ENCODE peak calls at places on chromosomes 7 and 10, in nine cellular contexts. One of them, this sample, is unnamed.

GRCh38 chr10:80104066-80104926 is 25.8 kb downstream of the TMEM254 start:
- DNase-seq in OCI-LY7: no peak
- DNase-seq in glutamatergic neuron: no peak
- DNase-seq in body of pancreas: peak
- DNase-seq in MM.1S: no peak
- DNase-seq in GM12865: peak
- DNase-seq in choroid plexus epithelial cell: peak
- DNase-seq in fibroblast of lung: peak
- DNase-seq in transverse colon: no peak
- DNase-seq in this sample: peak

GRCh38 chr10:86655596-86655995 is 1.2 kb downstream of the OPN4 start:
- DNase-seq in OCI-LY7: no peak
- DNase-seq in glutamatergic neuron: no peak
- DNase-seq in body of pancreas: no peak
- DNase-seq in MM.1S: no peak
- DNase-seq in GM12865: no peak
- DNase-seq in choroid plexus epithelial cell: no peak
- DNase-seq in fibroblast of lung: no peak
- DNase-seq in transverse colon: peak
- DNase-seq in this sample: no peak

GRCh38 chr10:57696641-57697040 is 571.1 kb downstream of the IPMK start:
- DNase-seq in OCI-LY7: no peak
- DNase-seq in glutamatergic neuron: no peak
- DNase-seq in body of pancreas: no peak
- DNase-seq in MM.1S: no peak
- DNase-seq in GM12865: no peak
- DNase-seq in choroid plexus epithelial cell: peak
- DNase-seq in fibroblast of lung: peak
- DNase-seq in transverse colon: no peak
- DNase-seq in this sample: no peak

GRCh38 chr7:141477866-141478265 is 73.3 kb upstream of the AGK start:
- DNase-seq in OCI-LY7: no peak
- DNase-seq in glutamatergic neuron: no peak
- DNase-seq in body of pancreas: no peak
- DNase-seq in MM.1S: no peak
- DNase-seq in GM12865: no peak
- DNase-seq in choroid plexus epithelial cell: no peak
- DNase-seq in fibroblast of lung: no peak
- DNase-seq in transverse colon: no peak
- DNase-seq in this sample: no peak

GRCh38 chr10:58920655-58921003 is 255.8 kb upstream of the PHYHIPL start:
- DNase-seq in OCI-LY7: no peak
- DNase-seq in glutamatergic neuron: no peak
- DNase-seq in body of pancreas: no peak
- DNase-seq in MM.1S: no peak
- DNase-seq in GM12865: no peak
- DNase-seq in choroid plexus epithelial cell: no peak
- DNase-seq in fibroblast of lung: no peak
- DNase-seq in transverse colon: no peak
- DNase-seq in this sample: no peak

GRCh38 chr10:47369251-47369894 is 14.7 kb downstream of the ZNF488 start:
- DNase-seq in OCI-LY7: no peak
- DNase-seq in glutamatergic neuron: no peak
- DNase-seq in body of pancreas: no peak
- DNase-seq in MM.1S: no peak
- DNase-seq in GM12865: no peak
- DNase-seq in choroid plexus epithelial cell: no peak
- DNase-seq in fibroblast of lung: no peak
- DNase-seq in transverse colon: no peak
- DNase-seq in this sample: no peak

GRCh38 chr7:19969859-19970493 is 196.6 kb upstream of the TMEM196 start:
- DNase-seq in OCI-LY7: no peak
- DNase-seq in glutamatergic neuron: no peak
- DNase-seq in body of pancreas: no peak
- DNase-seq in MM.1S: no peak
- DNase-seq in GM12865: no peak
- DNase-seq in choroid plexus epithelial cell: peak
- DNase-seq in fibroblast of lung: no peak
- DNase-seq in transverse colon: no peak
- DNase-seq in this sample: no peak

GRCh38 chr10:22618081-22618785 is 96.1 kb downstream of the PIP4K2A start:
- DNase-seq in OCI-LY7: no peak
- DNase-seq in glutamatergic neuron: no peak
- DNase-seq in body of pancreas: no peak
- DNase-seq in MM.1S: no peak
- DNase-seq in GM12865: peak
- DNase-seq in choroid plexus epithelial cell: peak
- DNase-seq in fibroblast of lung: no peak
- DNase-seq in transverse colon: no peak
- DNase-seq in this sample: no peak

GRCh38 chr7:127504715-127505114 is 80.7 kb downstream of the GCC1 start:
- DNase-seq in OCI-LY7: peak
- DNase-seq in glutamatergic neuron: peak
- DNase-seq in body of pancreas: peak
- DNase-seq in MM.1S: peak
- DNase-seq in GM12865: peak
- DNase-seq in choroid plexus epithelial cell: peak
- DNase-seq in fibroblast of lung: peak
- DNase-seq in transverse colon: peak
- DNase-seq in this sample: peak

GRCh38 chr7:16804674-16805439 is at the start of gene AGR2:
- DNase-seq in OCI-LY7: no peak
- DNase-seq in glutamatergic neuron: no peak
- DNase-seq in body of pancreas: peak
- DNase-seq in MM.1S: no peak
- DNase-seq in GM12865: no peak
- DNase-seq in choroid plexus epithelial cell: no peak
- DNase-seq in fibroblast of lung: no peak
- DNase-seq in transverse colon: peak
- DNase-seq in this sample: no peak

GRCh38 chr7:15853832-15854470 is 167.5 kb upstream of the MEOX2 start:
- DNase-seq in OCI-LY7: no peak
- DNase-seq in glutamatergic neuron: no peak
- DNase-seq in body of pancreas: no peak
- DNase-seq in MM.1S: no peak
- DNase-seq in GM12865: no peak
- DNase-seq in choroid plexus epithelial cell: no peak
- DNase-seq in fibroblast of lung: peak
- DNase-seq in transverse colon: no peak
- DNase-seq in this sample: no peak

GRCh38 chr7:49788455-49789059 is 15.1 kb downstream of the VWC2 start:
- DNase-seq in OCI-LY7: no peak
- DNase-seq in glutamatergic neuron: no peak
- DNase-seq in body of pancreas: no peak
- DNase-seq in MM.1S: no peak
- DNase-seq in GM12865: no peak
- DNase-seq in choroid plexus epithelial cell: no peak
- DNase-seq in fibroblast of lung: no peak
- DNase-seq in transverse colon: no peak
- DNase-seq in this sample: no peak

GRCh38 chr7:929311-929711 is 25.2 kb downstream of the ADAP1 start:
- DNase-seq in OCI-LY7: no peak
- DNase-seq in glutamatergic neuron: peak
- DNase-seq in body of pancreas: peak
- DNase-seq in MM.1S: no peak
- DNase-seq in GM12865: no peak
- DNase-seq in choroid plexus epithelial cell: no peak
- DNase-seq in fibroblast of lung: no peak
- DNase-seq in transverse colon: peak
- DNase-seq in this sample: no peak

GRCh38 chr10:33666686-33667480 is 332.4 kb upstream of the NRP1 start:
- DNase-seq in OCI-LY7: no peak
- DNase-seq in glutamatergic neuron: no peak
- DNase-seq in body of pancreas: no peak
- DNase-seq in MM.1S: peak
- DNase-seq in GM12865: peak
- DNase-seq in choroid plexus epithelial cell: peak
- DNase-seq in fibroblast of lung: no peak
- DNase-seq in transverse colon: no peak
- DNase-seq in this sample: no peak

GRCh38 chr10:71978476-71978875 is 14.3 kb downstream of the CHST3 start:
- DNase-seq in OCI-LY7: no peak
- DNase-seq in glutamatergic neuron: no peak
- DNase-seq in body of pancreas: peak
- DNase-seq in MM.1S: no peak
- DNase-seq in GM12865: no peak
- DNase-seq in choroid plexus epithelial cell: no peak
- DNase-seq in fibroblast of lung: no peak
- DNase-seq in transverse colon: no peak
- DNase-seq in this sample: no peak

GRCh38 chr7:32779167-32779566 is 112.4 kb downstream of the KBTBD2 start:
- DNase-seq in OCI-LY7: no peak
- DNase-seq in glutamatergic neuron: no peak
- DNase-seq in body of pancreas: no peak
- DNase-seq in MM.1S: no peak
- DNase-seq in GM12865: no peak
- DNase-seq in choroid plexus epithelial cell: no peak
- DNase-seq in fibroblast of lung: no peak
- DNase-seq in transverse colon: no peak
- DNase-seq in this sample: no peak

GRCh38 chr10:69576334-69577011 is 3.3 kb upstream of the NEUROG3 start:
- DNase-seq in OCI-LY7: no peak
- DNase-seq in glutamatergic neuron: peak
- DNase-seq in body of pancreas: no peak
- DNase-seq in MM.1S: no peak
- DNase-seq in GM12865: no peak
- DNase-seq in choroid plexus epithelial cell: peak
- DNase-seq in fibroblast of lung: no peak
- DNase-seq in transverse colon: no peak
- DNase-seq in this sample: no peak

GRCh38 chr10:102113956-102114857 is 6.0 kb downstream of the LDB1 start:
- DNase-seq in OCI-LY7: no peak
- DNase-seq in glutamatergic neuron: peak
- DNase-seq in body of pancreas: peak
- DNase-seq in MM.1S: no peak
- DNase-seq in GM12865: no peak
- DNase-seq in choroid plexus epithelial cell: no peak
- DNase-seq in fibroblast of lung: no peak
- DNase-seq in transverse colon: peak
- DNase-seq in this sample: peak
- TF ChIP-seq CTCF in OCI-LY7: no peak
- TF ChIP-seq CTCF in glutamatergic neuron: no peak
- TF ChIP-seq CTCF in body of pancreas: no peak
- TF ChIP-seq CTCF in MM.1S: no peak
- TF ChIP-seq CTCF in GM12865: no peak
- TF ChIP-seq CTCF in choroid plexus epithelial cell: no peak
- TF ChIP-seq CTCF in fibroblast of lung: no peak
- TF ChIP-seq CTCF in transverse colon: no peak
- TF ChIP-seq CTCF in this sample: no peak

GRCh38 chr7:67021260-67021659 is 24.6 kb downstream of the TYW1 start:
- DNase-seq in OCI-LY7: no peak
- DNase-seq in glutamatergic neuron: no peak
- DNase-seq in body of pancreas: no peak
- DNase-seq in MM.1S: no peak
- DNase-seq in GM12865: no peak
- DNase-seq in choroid plexus epithelial cell: no peak
- DNase-seq in fibroblast of lung: no peak
- DNase-seq in transverse colon: no peak
- DNase-seq in this sample: no peak

GRCh38 chr7:67019562-67020390 is 23.1 kb downstream of the TYW1 start:
- DNase-seq in OCI-LY7: no peak
- DNase-seq in glutamatergic neuron: no peak
- DNase-seq in body of pancreas: no peak
- DNase-seq in MM.1S: no peak
- DNase-seq in GM12865: no peak
- DNase-seq in choroid plexus epithelial cell: no peak
- DNase-seq in fibroblast of lung: no peak
- DNase-seq in transverse colon: no peak
- DNase-seq in this sample: no peak

GRCh38 chr7:67022501-67022900 is 25.9 kb downstream of the TYW1 start:
- DNase-seq in OCI-LY7: no peak
- DNase-seq in glutamatergic neuron: no peak
- DNase-seq in body of pancreas: no peak
- DNase-seq in MM.1S: no peak
- DNase-seq in GM12865: no peak
- DNase-seq in choroid plexus epithelial cell: no peak
- DNase-seq in fibroblast of lung: no peak
- DNase-seq in transverse colon: no peak
- DNase-seq in this sample: no peak

DNA sequence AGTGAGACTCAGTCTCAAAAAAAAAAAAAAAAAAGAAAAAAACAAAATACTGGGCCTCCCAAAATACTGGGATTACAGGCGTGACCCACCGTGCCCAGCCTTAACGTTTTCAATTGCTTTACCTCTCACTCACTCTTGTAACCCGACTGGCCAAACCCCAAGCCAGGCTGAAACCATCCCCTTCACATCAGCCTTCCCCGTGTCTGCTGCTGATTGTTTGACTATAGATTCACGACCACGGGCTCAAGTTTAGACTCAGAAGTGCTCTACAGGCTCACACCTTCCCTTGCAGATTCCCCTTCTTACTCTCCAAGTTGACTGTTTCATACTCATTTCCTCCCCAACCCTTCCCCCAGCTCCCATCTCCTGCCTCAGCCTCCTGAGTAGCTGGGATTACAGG is 22.3 kb downstream of the TYW1 start:
- DNase-seq in OCI-LY7: no peak
- DNase-seq in glutamatergic neuron: no peak
- DNase-seq in body of pancreas: no peak
- DNase-seq in MM.1S: no peak
- DNase-seq in GM12865: no peak
- DNase-seq in choroid plexus epithelial cell: no peak
- DNase-seq in fibroblast of lung: no peak
- DNase-seq in transverse colon: no peak
- DNase-seq in this sample: no peak
- TF ChIP-seq CTCF in OCI-LY7: no peak
- TF ChIP-seq CTCF in glutamatergic neuron: no peak
- TF ChIP-seq CTCF in body of pancreas: no peak
- TF ChIP-seq CTCF in MM.1S: no peak
- TF ChIP-seq CTCF in GM12865: no peak
- TF ChIP-seq CTCF in choroid plexus epithelial cell: no peak
- TF ChIP-seq CTCF in fibroblast of lung: no peak
- TF ChIP-seq CTCF in transverse colon: no peak
- TF ChIP-seq CTCF in this sample: no peak

DNA sequence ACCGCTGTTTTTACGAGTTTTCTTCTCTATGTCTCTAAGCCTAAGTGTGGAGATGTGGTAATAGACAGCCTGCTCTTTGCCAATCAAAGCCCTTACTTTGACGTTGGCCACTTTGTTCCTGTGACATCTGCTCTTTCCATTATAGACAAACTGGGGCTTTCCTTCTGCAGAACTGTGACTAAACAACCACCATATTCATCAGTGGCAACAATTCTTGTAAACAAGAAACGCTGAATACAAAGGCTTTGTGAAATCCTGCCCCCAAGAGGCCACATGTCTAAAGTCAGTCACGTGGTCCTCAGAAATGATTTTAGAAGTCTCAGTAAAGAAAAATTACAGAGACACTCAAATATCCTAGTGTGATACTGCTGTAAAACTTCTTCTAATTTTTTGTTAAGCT is 59.6 kb upstream of the CAPZA2 start:
- DNase-seq in OCI-LY7: peak
- DNase-seq in glutamatergic neuron: no peak
- DNase-seq in body of pancreas: peak
- DNase-seq in MM.1S: peak
- DNase-seq in GM12865: peak
- DNase-seq in choroid plexus epithelial cell: peak
- DNase-seq in fibroblast of lung: peak
- DNase-seq in transverse colon: peak
- DNase-seq in this sample: peak
- TF ChIP-seq CTCF in OCI-LY7: peak
- TF ChIP-seq CTCF in glutamatergic neuron: peak
- TF ChIP-seq CTCF in body of pancreas: peak
- TF ChIP-seq CTCF in MM.1S: peak
- TF ChIP-seq CTCF in GM12865: peak
- TF ChIP-seq CTCF in choroid plexus epithelial cell: peak
- TF ChIP-seq CTCF in fibroblast of lung: peak
- TF ChIP-seq CTCF in transverse colon: peak
- TF ChIP-seq CTCF in this sample: no peak

GRCh38 chr7:105136221-105136620 is 122.2 kb downstream of the KMT2E start:
- DNase-seq in OCI-LY7: no peak
- DNase-seq in glutamatergic neuron: no peak
- DNase-seq in body of pancreas: no peak
- DNase-seq in MM.1S: no peak
- DNase-seq in GM12865: no peak
- DNase-seq in choroid plexus epithelial cell: no peak
- DNase-seq in fibroblast of lung: no peak
- DNase-seq in transverse colon: no peak
- DNase-seq in this sample: no peak
- TF ChIP-seq CTCF in OCI-LY7: no peak
- TF ChIP-seq CTCF in glutamatergic neuron: no peak
- TF ChIP-seq CTCF in body of pancreas: no peak
- TF ChIP-seq CTCF in MM.1S: no peak
- TF ChIP-seq CTCF in GM12865: no peak
- TF ChIP-seq CTCF in choroid plexus epithelial cell: peak
- TF ChIP-seq CTCF in fibroblast of lung: no peak
- TF ChIP-seq CTCF in transverse colon: no peak
- TF ChIP-seq CTCF in this sample: no peak

This sample was measured in GM13976.